ENCODE peak calls at places on chromosomes 3 and 15, in four cellular contexts. M, A, V and G are unnamed samples.

GRCh38 chr15:67186226-67186649 is 68.2 kb downstream of the AAGAB start:
- DNase-seq in M (no peak), A (no peak), V (no peak), G (no peak)

GRCh38 chr3:129352045-129352444 is 73.4 kb downstream of the HMCES start:
- DNase-seq in M (no peak), A (no peak), V (no peak), G (no peak)

GRCh38 chr3:55416381-55416821 is 70.7 kb downstream of the WNT5A start:
- DNase-seq in M (no peak), A (peak; percentile 96), V (peak; percentile 94), G (no peak)

GRCh38 chr15:31230630-31231485 is 95.8 kb upstream of the KLF13 start:
- DNase-seq in M (no peak), A (no peak), V (no peak), G (no peak)

GRCh38 chr3:72177075-72178050 is 392.4 kb upstream of the PROK2 start:
- DNase-seq in M (no peak), A (no peak), V (no peak), G (no peak)

GRCh38 chr15:96352594-96353377 is 22.3 kb downstream of the NR2F2 start:
- DNase-seq in M (no peak), A (no peak), V (no peak), G (no peak)

GRCh38 chr15:25169318-25169717 is 214.5 kb downstream of the SNRPN start:
- DNase-seq in M (no peak), A (no peak), V (no peak), G (no peak)

GRCh38 chr3:126022741-126023359 is 53.9 kb downstream of the ROPN1B start:
- DNase-seq in M (no peak), A (no peak), V (no peak), G (no peak)

GRCh38 chr3:172717493-172718088 is 6.7 kb upstream of the NCEH1 start:
- DNase-seq in M (peak; percentile 22), A (no peak), V (no peak), G (no peak)

GRCh38 chr3:83523470-83524073 is 1435.2 kb upstream of the CADM2 start:
- DNase-seq in M (no peak), A (no peak), V (no peak), G (no peak)
- TF ChIP-seq CTCF in M (peak; percentile 9), A (no peak), V (no peak), G (no peak)

DNA sequence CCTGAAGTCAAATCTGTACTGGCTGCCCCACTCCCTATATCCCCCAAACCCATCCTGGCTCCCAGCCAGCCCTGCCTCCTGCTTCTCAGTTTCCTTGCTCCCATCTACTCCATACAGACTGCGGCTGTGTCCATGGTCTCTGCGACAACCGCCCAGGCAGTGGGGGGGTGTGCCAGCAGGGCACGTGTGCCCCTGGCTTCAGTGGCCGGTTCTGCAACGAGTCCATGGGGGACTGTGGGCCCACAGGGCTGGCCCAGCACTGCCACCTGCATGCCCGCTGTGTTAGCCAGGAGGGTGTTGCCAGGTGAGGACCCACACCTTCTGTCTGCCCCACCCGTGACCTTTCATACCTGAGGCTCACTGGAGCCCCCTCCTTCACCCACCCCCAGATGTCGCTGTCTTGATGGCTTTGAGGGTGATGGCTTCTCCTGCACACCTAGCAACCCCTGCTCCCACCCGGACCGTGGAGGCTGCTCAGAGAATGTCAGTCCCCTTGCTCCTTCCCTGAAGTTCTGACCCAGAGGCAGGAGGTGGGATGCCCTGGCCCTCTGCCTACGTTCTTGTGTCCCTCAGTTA is 14.7 kb downstream of the STAB1 start:
- DNase-seq in M (no peak), A (no peak), V (no peak), G (no peak)
- TF ChIP-seq CTCF in M (peak; percentile 24), A (no peak), V (no peak), G (no peak)

DNA sequence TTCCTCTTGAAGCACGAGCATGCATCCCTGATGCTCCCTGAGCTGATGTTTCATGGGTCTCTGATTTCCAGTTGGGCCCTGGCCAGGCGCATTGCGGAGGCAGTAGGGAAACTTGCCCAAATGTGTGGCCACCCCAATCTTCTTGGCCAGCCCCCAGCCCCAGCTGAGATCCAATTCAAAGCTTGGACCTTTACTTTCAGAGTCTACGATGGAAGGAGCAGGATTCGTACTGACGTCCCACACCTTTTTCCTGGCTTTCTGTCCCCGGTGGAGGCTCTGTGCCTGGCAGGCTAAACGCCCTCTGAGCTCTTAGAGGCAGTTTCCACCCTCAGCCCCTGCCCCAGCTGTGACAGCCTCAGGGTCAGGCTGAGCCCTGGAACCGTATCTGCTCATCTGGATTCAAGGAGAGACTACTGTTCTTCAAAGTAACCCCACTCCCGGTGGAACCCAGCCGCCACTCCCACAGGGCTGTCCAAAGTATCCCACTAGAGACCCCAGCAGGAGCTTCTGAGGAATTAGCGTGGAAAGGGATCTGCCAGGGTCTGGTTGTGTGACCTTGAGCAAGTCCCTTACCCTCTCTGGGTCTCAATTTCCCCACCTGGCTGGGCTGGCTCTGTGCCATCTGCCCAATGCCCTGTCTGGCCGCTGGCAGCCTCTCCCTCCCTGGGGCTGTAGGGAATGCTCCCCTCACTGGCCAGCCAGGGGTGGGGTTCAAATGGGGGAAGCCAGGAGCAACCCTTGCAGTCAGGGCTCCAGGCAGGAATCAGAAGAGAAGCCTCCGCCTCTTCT is 37.3 kb downstream of the CPN2 start:
- DNase-seq in M (no peak), A (no peak), V (no peak), G (no peak)
- TF ChIP-seq CTCF in M (peak; percentile 46), A (no peak), V (no peak), G (no peak)

GRCh38 chr3:189229421-189229820 is 57.6 kb downstream of the TPRG1 start:
- DNase-seq in M (no peak), A (no peak), V (no peak), G (no peak)

GRCh38 chr3:189222927-189223706 is 51.3 kb downstream of the TPRG1 start:
- DNase-seq in M (no peak), A (no peak), V (no peak), G (no peak)

GRCh38 chr3:189227249-189227648 is 55.5 kb downstream of the TPRG1 start:
- DNase-seq in M (no peak), A (no peak), V (no peak), G (no peak)

DNA sequence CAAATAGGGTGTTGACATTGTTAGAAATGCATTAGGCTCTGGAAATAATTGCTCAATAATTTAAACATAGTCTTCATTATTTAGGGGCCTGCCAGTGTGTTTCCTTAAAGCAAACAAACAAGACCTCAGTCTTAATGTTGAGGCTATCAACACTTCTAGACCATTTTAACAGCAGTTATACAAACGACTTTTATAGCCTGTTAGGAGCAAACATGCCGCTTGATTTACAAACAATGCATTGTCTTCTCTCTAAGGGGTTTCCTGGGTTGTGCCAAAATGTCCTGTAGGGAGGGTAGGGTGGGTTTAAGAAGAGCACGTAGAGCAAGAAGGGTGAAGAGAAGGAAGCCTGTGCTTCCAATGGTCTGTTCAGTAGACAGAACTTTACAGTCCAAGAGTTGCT is 53.7 kb downstream of the TPRG1 start:
- DNase-seq in M (no peak), A (no peak), V (no peak), G (no peak)
- TF ChIP-seq CTCF in M (no peak), A (no peak), V (no peak), G (no peak)

DNA sequence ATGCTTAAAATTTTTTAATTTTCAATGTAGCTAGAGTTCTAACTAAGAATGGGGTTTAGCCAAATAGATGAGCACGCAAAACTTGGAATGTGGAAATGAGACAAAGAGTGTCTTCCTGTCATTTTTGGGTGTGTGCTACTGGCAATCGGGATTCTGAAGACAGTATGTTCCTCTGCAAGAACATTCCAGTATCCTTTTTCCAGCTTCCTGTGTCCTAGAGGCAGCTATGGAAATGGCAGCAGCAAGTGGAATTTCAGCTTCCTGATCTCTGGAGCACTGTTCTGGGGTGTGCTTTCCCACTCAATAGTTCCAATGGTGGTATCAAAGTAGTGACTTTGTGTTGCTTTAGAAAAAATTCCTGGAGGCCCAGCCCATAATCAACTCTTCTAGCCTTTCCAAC is 642.9 kb upstream of the KCNMB2 start:
- DNase-seq in M (peak; percentile 3), A (no peak), V (no peak), G (no peak)
- TF ChIP-seq CTCF in M (peak; percentile 20), A (peak; percentile 13), V (peak; percentile 32), G (no peak)

GRCh38 chr3:33716227-33716626 is 1.8 kb downstream of the CLASP2 start:
- DNase-seq in M (no peak), A (no peak), V (no peak), G (no peak)

GRCh38 chr3:33722186-33722585 is 4.1 kb upstream of the CLASP2 start:
- DNase-seq in M (no peak), A (no peak), V (no peak), G (no peak)

GRCh38 chr3:33718595-33718907 is 497 bp upstream of the CLASP2 start:
- DNase-seq in M (no peak), A (no peak), V (no peak), G (no peak)

GRCh38 chr3:33717616-33717865 is 513 bp downstream of the CLASP2 start:
- DNase-seq in M (peak; percentile 49), A (peak; percentile 51), V (no peak), G (peak; percentile 29)

GRCh38 chr3:33717866-33718594 is at the start of gene CLASP2:
- DNase-seq in M (peak; percentile 73), A (peak; percentile 89), V (peak; percentile 35), G (peak; percentile 34)
- TF ChIP-seq CTCF in M (no peak), A (no peak), V (no peak), G (no peak)

GRCh38 chr15:100650685-100651084 is 48.3 kb downstream of the ASB7 start:
- DNase-seq in M (no peak), A (no peak), V (no peak), G (no peak)
- TF ChIP-seq CTCF in M (peak; percentile 61), A (no peak), V (no peak), G (no peak)

DNA sequence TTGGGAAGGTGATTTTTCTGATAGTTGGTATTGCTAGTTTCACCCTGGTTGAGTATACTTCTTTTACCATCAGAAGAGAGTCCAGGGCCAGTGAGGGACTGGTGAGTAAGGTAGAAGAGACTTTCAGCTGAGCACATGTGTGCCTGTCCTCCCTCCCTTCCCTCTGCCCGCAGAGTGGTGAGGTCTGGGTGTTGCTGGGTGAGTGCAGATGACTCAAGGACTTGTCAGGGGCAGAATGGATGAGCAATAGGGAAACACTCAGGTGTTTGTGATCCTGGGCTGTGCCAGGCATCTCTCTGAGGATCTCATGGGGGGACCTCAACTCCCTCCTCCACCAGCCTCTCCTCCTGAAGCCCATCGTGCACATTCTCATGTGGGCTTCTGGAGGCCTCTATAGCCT is 76.0 kb upstream of the GSK3B start:
- DNase-seq in M (peak; percentile 64), A (peak; percentile 91), V (no peak), G (no peak)
- TF ChIP-seq CTCF in M (no peak), A (no peak), V (no peak), G (no peak)